ENCODE peak calls at places on chromosomes 6 and 20, in four cellular contexts. O is kidney tubule cell, K is HCEC 1CT, L is HT-29. U is an unnamed sample.

GRCh38 chr6:107982511-107982910 is 24.5 kb upstream of the SEC63 start:
- DNase-seq in O (no peak), K (no peak), L (no peak), U (no peak)

GRCh38 chr20:47258745-47259695 is 97.5 kb downstream of the ZMYND8 start:
- DNase-seq in O (peak; percentile 71), K (peak; percentile 47), L (no peak), U (no peak)

GRCh38 chr6:163419413-163420314 is 5.1 kb downstream of the QKI start:
- DNase-seq in O (no peak), K (peak; percentile 48), L (no peak), U (peak; percentile 69)

GRCh38 chr20:36251426-36251825 is 15.1 kb downstream of the AAR2 start:
- DNase-seq in O (no peak), K (no peak), L (no peak), U (no peak)

GRCh38 chr20:64114356-64114971 is 7.1 kb upstream of the NPBWR2 start:
- DNase-seq in O (no peak), K (no peak), L (no peak), U (no peak)

GRCh38 chr6:90277301-90278011 is 19.2 kb downstream of the BACH2 start:
- DNase-seq in O (no peak), K (no peak), L (no peak), U (no peak)

GRCh38 chr20:24736131-24736843 is 212.8 kb upstream of the CST7 start:
- DNase-seq in O (no peak), K (no peak), L (no peak), U (peak; percentile 42)

GRCh38 chr6:67717281-67717680 is 917.8 kb upstream of the ADGRB3 start:
- DNase-seq in O (no peak), K (no peak), L (no peak), U (no peak)

GRCh38 chr6:101738481-101738880 is 345.0 kb downstream of the GRIK2 start:
- DNase-seq in O (no peak), K (no peak), L (no peak), U (no peak)

GRCh38 chr6:37289931-37290330 is 32.0 kb upstream of the TMEM217 start:
- DNase-seq in O (no peak), K (no peak), L (no peak), U (peak; percentile 31)

GRCh38 chr20:52724586-52724985 is 247.6 kb upstream of the TSHZ2 start:
- DNase-seq in O (no peak), K (no peak), L (no peak), U (peak; percentile 33)

GRCh38 chr20:33262658-33263065 is 20.4 kb upstream of the BPIFB1 start:
- DNase-seq in O (peak; percentile 68), K (peak; percentile 66), L (peak; percentile 77), U (peak; percentile 64)

GRCh38 chr6:72944660-72945059 is 280.6 kb downstream of the KHDC1L start:
- DNase-seq in O (no peak), K (no peak), L (no peak), U (no peak)

GRCh38 chr20:62025394-62025793 is 40.3 kb downstream of the TAF4 start:
- DNase-seq in O (peak; percentile 59), K (no peak), L (no peak), U (no peak)

GRCh38 chr6:1712451-1712850 is 102.7 kb downstream of the FOXC1 start:
- DNase-seq in O (no peak), K (no peak), L (no peak), U (no peak)

GRCh38 chr6:30720738-30721197 is 616 bp downstream of the TUBB start:
- DNase-seq in O (peak; percentile 68), K (peak; percentile 59), L (peak; percentile 68), U (peak; percentile 71)

GRCh38 chr6:85458782-85459181 is 8.9 kb downstream of the NT5E start:
- DNase-seq in O (peak; percentile 64), K (no peak), L (no peak), U (peak; percentile 77)

GRCh38 chr6:108921547-108922331 is 73.5 kb downstream of the ARMC2 start:
- DNase-seq in O (no peak), K (peak; percentile 66), L (peak; percentile 46), U (peak; percentile 70)

GRCh38 chr6:90368601-90369000 is 72.0 kb upstream of the BACH2 start:
- DNase-seq in O (no peak), K (no peak), L (no peak), U (peak; percentile 59)

GRCh38 chr6:123529058-123529457 is 107.7 kb downstream of the TRDN start:
- DNase-seq in O (peak; percentile 51), K (no peak), L (no peak), U (no peak)

GRCh38 chr20:40983898-40984297 is 44.7 kb upstream of the TOP1 start:
- DNase-seq in O (no peak), K (no peak), L (no peak), U (no peak)

U was measured in M059J.